ENCODE peak calls at places on chromosomes 4 and X, in nine cellular contexts. One of them, this sample, is unnamed.
A peak's percentile ranks its signal among the peaks of the same experiment; 100 is the strongest.

GRCh38 chrX:63664083-63664482 is 120.9 kb downstream of the ARHGEF9 start:
- DNase-seq in testis: no peak
- DNase-seq in HS-5: no peak
- DNase-seq in cardiac muscle cell: no peak
- DNase-seq in smooth muscle cell of the brain vasculature: no peak
- DNase-seq in foreskin fibroblast: peak; percentile 19
- DNase-seq in ureter: no peak
- DNase-seq in effector memory CD8-positive, alpha-beta T cell: no peak
- DNase-seq in stimulated activated CD8-positive, alpha-beta memory T cell treated with anti-CD3 and anti-CD28 coated beads, Interleukin-2, amount 100 ng/mL, for 1 hour: no peak
- DNase-seq in this sample: no peak

GRCh38 chr4:27861381-27861787 is 1000.7 kb downstream of the STIM2 start:
- DNase-seq in stimulated activated CD8-positive, alpha-beta memory T cell treated with anti-CD3 and anti-CD28 coated beads, Interleukin-2, amount 100 ng/mL, for 1 hour: no peak
- DNase-seq in effector memory CD8-positive, alpha-beta T cell: no peak
- DNase-seq in smooth muscle cell of the brain vasculature: no peak
- DNase-seq in foreskin fibroblast: peak; percentile 0
- DNase-seq in cardiac muscle cell: peak; percentile 71
- DNase-seq in testis: peak; percentile 64
- DNase-seq in HS-5: no peak
- DNase-seq in ureter: no peak
- DNase-seq in this sample: peak; percentile 63

GRCh38 chr4:105990933-105991332 is 95.7 kb downstream of the NPNT start:
- DNase-seq in foreskin fibroblast: peak; percentile 51
- DNase-seq in smooth muscle cell of the brain vasculature: peak; percentile 81
- DNase-seq in cardiac muscle cell: no peak
- DNase-seq in testis: no peak
- DNase-seq in effector memory CD8-positive, alpha-beta T cell: no peak
- DNase-seq in HS-5: peak; percentile 22
- DNase-seq in ureter: peak; percentile 52
- DNase-seq in stimulated activated CD8-positive, alpha-beta memory T cell treated with anti-CD3 and anti-CD28 coated beads, Interleukin-2, amount 100 ng/mL, for 1 hour: no peak
- DNase-seq in this sample: peak; percentile 99

GRCh38 chr4:20217951-20218350 is 33.8 kb upstream of the SLIT2 start:
- DNase-seq in HS-5: peak; percentile 5
- DNase-seq in ureter: no peak
- DNase-seq in stimulated activated CD8-positive, alpha-beta memory T cell treated with anti-CD3 and anti-CD28 coated beads, Interleukin-2, amount 100 ng/mL, for 1 hour: no peak
- DNase-seq in cardiac muscle cell: no peak
- DNase-seq in foreskin fibroblast: no peak
- DNase-seq in effector memory CD8-positive, alpha-beta T cell: no peak
- DNase-seq in smooth muscle cell of the brain vasculature: no peak
- DNase-seq in testis: no peak
- DNase-seq in this sample: no peak

GRCh38 chr4:86118696-86119095 is 241.2 kb downstream of the MAPK10 start:
- DNase-seq in cardiac muscle cell: no peak
- DNase-seq in foreskin fibroblast: no peak
- DNase-seq in HS-5: no peak
- DNase-seq in stimulated activated CD8-positive, alpha-beta memory T cell treated with anti-CD3 and anti-CD28 coated beads, Interleukin-2, amount 100 ng/mL, for 1 hour: no peak
- DNase-seq in effector memory CD8-positive, alpha-beta T cell: no peak
- DNase-seq in smooth muscle cell of the brain vasculature: no peak
- DNase-seq in ureter: no peak
- DNase-seq in testis: no peak
- DNase-seq in this sample: no peak

GRCh38 chrX:31266172-31267076 is 194.6 kb upstream of the FTHL17 start:
- DNase-seq in testis: peak; percentile 57
- DNase-seq in ureter: peak; percentile 43
- DNase-seq in foreskin fibroblast: peak; percentile 54
- DNase-seq in effector memory CD8-positive, alpha-beta T cell: no peak
- DNase-seq in cardiac muscle cell: peak; percentile 72
- DNase-seq in HS-5: no peak
- DNase-seq in smooth muscle cell of the brain vasculature: peak; percentile 6
- DNase-seq in stimulated activated CD8-positive, alpha-beta memory T cell treated with anti-CD3 and anti-CD28 coated beads, Interleukin-2, amount 100 ng/mL, for 1 hour: no peak
- DNase-seq in this sample: peak; percentile 7

GRCh38 chrX:28582494-28582893 is 4.8 kb upstream of the IL1RAPL1 start:
- DNase-seq in HS-5: no peak
- DNase-seq in stimulated activated CD8-positive, alpha-beta memory T cell treated with anti-CD3 and anti-CD28 coated beads, Interleukin-2, amount 100 ng/mL, for 1 hour: no peak
- DNase-seq in smooth muscle cell of the brain vasculature: no peak
- DNase-seq in foreskin fibroblast: no peak
- DNase-seq in cardiac muscle cell: no peak
- DNase-seq in ureter: no peak
- DNase-seq in testis: no peak
- DNase-seq in effector memory CD8-positive, alpha-beta T cell: no peak
- DNase-seq in this sample: no peak

GRCh38 chr4:152965614-152966013 is 29.5 kb downstream of the FHDC1 start:
- DNase-seq in stimulated activated CD8-positive, alpha-beta memory T cell treated with anti-CD3 and anti-CD28 coated beads, Interleukin-2, amount 100 ng/mL, for 1 hour: no peak
- DNase-seq in smooth muscle cell of the brain vasculature: no peak
- DNase-seq in HS-5: no peak
- DNase-seq in testis: no peak
- DNase-seq in foreskin fibroblast: peak; percentile 39
- DNase-seq in ureter: no peak
- DNase-seq in effector memory CD8-positive, alpha-beta T cell: no peak
- DNase-seq in cardiac muscle cell: no peak
- DNase-seq in this sample: no peak

GRCh38 chr4:36651253-36651652 is 369.8 kb downstream of the DTHD1 start:
- DNase-seq in foreskin fibroblast: no peak
- DNase-seq in effector memory CD8-positive, alpha-beta T cell: no peak
- DNase-seq in testis: no peak
- DNase-seq in ureter: no peak
- DNase-seq in HS-5: no peak
- DNase-seq in smooth muscle cell of the brain vasculature: no peak
- DNase-seq in cardiac muscle cell: no peak
- DNase-seq in stimulated activated CD8-positive, alpha-beta memory T cell treated with anti-CD3 and anti-CD28 coated beads, Interleukin-2, amount 100 ng/mL, for 1 hour: no peak
- DNase-seq in this sample: no peak

GRCh38 chrX:115591856-115592842 is 31.2 kb downstream of the PLS3 start:
- DNase-seq in stimulated activated CD8-positive, alpha-beta memory T cell treated with anti-CD3 and anti-CD28 coated beads, Interleukin-2, amount 100 ng/mL, for 1 hour: no peak
- DNase-seq in ureter: no peak
- DNase-seq in effector memory CD8-positive, alpha-beta T cell: no peak
- DNase-seq in cardiac muscle cell: no peak
- DNase-seq in testis: no peak
- DNase-seq in HS-5: no peak
- DNase-seq in foreskin fibroblast: no peak
- DNase-seq in smooth muscle cell of the brain vasculature: no peak
- DNase-seq in this sample: no peak

GRCh38 chr4:83170952-83171399 is 56.4 kb upstream of the PLAC8 start:
- DNase-seq in testis: no peak
- DNase-seq in smooth muscle cell of the brain vasculature: no peak
- DNase-seq in stimulated activated CD8-positive, alpha-beta memory T cell treated with anti-CD3 and anti-CD28 coated beads, Interleukin-2, amount 100 ng/mL, for 1 hour: no peak
- DNase-seq in foreskin fibroblast: no peak
- DNase-seq in cardiac muscle cell: no peak
- DNase-seq in effector memory CD8-positive, alpha-beta T cell: no peak
- DNase-seq in HS-5: no peak
- DNase-seq in ureter: no peak
- DNase-seq in this sample: peak; percentile 36

GRCh38 chr4:151098191-151098590 is 1.2 kb upstream of the RPS3A start:
- DNase-seq in cardiac muscle cell: no peak
- DNase-seq in testis: no peak
- DNase-seq in foreskin fibroblast: no peak
- DNase-seq in ureter: no peak
- DNase-seq in stimulated activated CD8-positive, alpha-beta memory T cell treated with anti-CD3 and anti-CD28 coated beads, Interleukin-2, amount 100 ng/mL, for 1 hour: no peak
- DNase-seq in smooth muscle cell of the brain vasculature: no peak
- DNase-seq in HS-5: no peak
- DNase-seq in effector memory CD8-positive, alpha-beta T cell: no peak
- DNase-seq in this sample: no peak

GRCh38 chrX:13752646-13753045 is 18.1 kb downstream of the OFD1 start:
- DNase-seq in ureter: no peak
- DNase-seq in cardiac muscle cell: no peak
- DNase-seq in smooth muscle cell of the brain vasculature: no peak
- DNase-seq in foreskin fibroblast: no peak
- DNase-seq in HS-5: no peak
- DNase-seq in testis: no peak
- DNase-seq in effector memory CD8-positive, alpha-beta T cell: no peak
- DNase-seq in stimulated activated CD8-positive, alpha-beta memory T cell treated with anti-CD3 and anti-CD28 coated beads, Interleukin-2, amount 100 ng/mL, for 1 hour: no peak
- DNase-seq in this sample: no peak

GRCh38 chr4:84837751-84838150 is 128.7 kb downstream of the WDFY3 start:
- DNase-seq in HS-5: no peak
- DNase-seq in effector memory CD8-positive, alpha-beta T cell: no peak
- DNase-seq in stimulated activated CD8-positive, alpha-beta memory T cell treated with anti-CD3 and anti-CD28 coated beads, Interleukin-2, amount 100 ng/mL, for 1 hour: no peak
- DNase-seq in testis: no peak
- DNase-seq in smooth muscle cell of the brain vasculature: no peak
- DNase-seq in cardiac muscle cell: no peak
- DNase-seq in foreskin fibroblast: no peak
- DNase-seq in ureter: no peak
- DNase-seq in this sample: no peak

GRCh38 chr4:54840992-54841768 is 183.4 kb downstream of the KIT start:
- DNase-seq in testis: peak; percentile 16
- DNase-seq in smooth muscle cell of the brain vasculature: no peak
- DNase-seq in cardiac muscle cell: peak; percentile 29
- DNase-seq in ureter: no peak
- DNase-seq in effector memory CD8-positive, alpha-beta T cell: no peak
- DNase-seq in stimulated activated CD8-positive, alpha-beta memory T cell treated with anti-CD3 and anti-CD28 coated beads, Interleukin-2, amount 100 ng/mL, for 1 hour: no peak
- DNase-seq in foreskin fibroblast: peak; percentile 67
- DNase-seq in HS-5: no peak
- DNase-seq in this sample: peak; percentile 27

GRCh38 chr4:48403779-48404178 is 62.5 kb downstream of the SLAIN2 start:
- DNase-seq in ureter: no peak
- DNase-seq in effector memory CD8-positive, alpha-beta T cell: no peak
- DNase-seq in smooth muscle cell of the brain vasculature: no peak
- DNase-seq in cardiac muscle cell: no peak
- DNase-seq in testis: no peak
- DNase-seq in stimulated activated CD8-positive, alpha-beta memory T cell treated with anti-CD3 and anti-CD28 coated beads, Interleukin-2, amount 100 ng/mL, for 1 hour: no peak
- DNase-seq in HS-5: no peak
- DNase-seq in foreskin fibroblast: no peak
- DNase-seq in this sample: no peak

GRCh38 chr4:89258506-89258905 is 49.1 kb downstream of the GPRIN3 start:
- DNase-seq in ureter: no peak
- DNase-seq in HS-5: no peak
- DNase-seq in foreskin fibroblast: no peak
- DNase-seq in smooth muscle cell of the brain vasculature: no peak
- DNase-seq in testis: no peak
- DNase-seq in cardiac muscle cell: peak; percentile 59
- DNase-seq in effector memory CD8-positive, alpha-beta T cell: no peak
- DNase-seq in stimulated activated CD8-positive, alpha-beta memory T cell treated with anti-CD3 and anti-CD28 coated beads, Interleukin-2, amount 100 ng/mL, for 1 hour: no peak
- DNase-seq in this sample: no peak